ENCODE peak calls at places on chromosome 5, in eight cellular contexts. K, I, C, P, L, Y, T and E are unnamed samples.

GRCh38 chr5:20680718-20681302 is 692.8 kb upstream of the CDH18 start:
- DNase-seq in K (no peak), I (peak), C (no peak), P (no peak), L (no peak), Y (no peak), T (no peak), E (no peak)

GRCh38 chr5:40437452-40437861 is 242.3 kb upstream of the PTGER4 start:
- DNase-seq in K (peak), I (no peak), C (no peak), P (no peak), L (peak), Y (no peak), T (no peak), E (no peak)

GRCh38 chr5:143134900-143135299 is 268.6 kb downstream of the NR3C1 start:
- DNase-seq in K (no peak), I (no peak), C (no peak), P (no peak), L (no peak), Y (no peak), T (no peak), E (no peak)

GRCh38 chr5:96896285-96896711 is 20.0 kb downstream of the ERAP2 start:
- DNase-seq in K (no peak), I (no peak), C (no peak), P (no peak), L (no peak), Y (no peak), T (no peak), E (no peak)

GRCh38 chr5:1808466-1808865 is 7.3 kb downstream of the NDUFS6 start:
- DNase-seq in K (no peak), I (no peak), C (no peak), P (no peak), L (no peak), Y (no peak), T (no peak), E (no peak)

GRCh38 chr5:180289433-180289832 is 2.5 kb downstream of the MAPK9 start:
- DNase-seq in K (no peak), I (no peak), C (no peak), P (no peak), L (no peak), Y (no peak), T (peak), E (no peak)

GRCh38 chr5:1505506-1506241 is 18.1 kb downstream of the LPCAT1 start:
- DNase-seq in K (no peak), I (no peak), C (no peak), P (no peak), L (no peak), Y (peak), T (no peak), E (peak)

GRCh38 chr5:140310434-140310833 is 7.5 kb upstream of the PFDN1 start:
- DNase-seq in K (no peak), I (no peak), C (no peak), P (no peak), L (no peak), Y (no peak), T (no peak), E (no peak)

GRCh38 chr5:78211052-78211451 is 83.4 kb downstream of the AP3B1 start:
- DNase-seq in K (no peak), I (no peak), C (no peak), P (no peak), L (no peak), Y (no peak), T (no peak), E (no peak)

GRCh38 chr5:173429489-173430150 is 101.4 kb upstream of the STC2 start:
- DNase-seq in K (no peak), I (no peak), C (no peak), P (no peak), L (no peak), Y (no peak), T (no peak), E (no peak)

GRCh38 chr5:142439208-142439607 is 114.4 kb upstream of the SPRY4 start:
- DNase-seq in K (no peak), I (no peak), C (no peak), P (no peak), L (peak), Y (no peak), T (no peak), E (no peak)

GRCh38 chr5:55421074-55421529 is 113.3 kb downstream of the MTREX start:
- DNase-seq in K (no peak), I (no peak), C (no peak), P (no peak), L (peak), Y (no peak), T (no peak), E (no peak)

GRCh38 chr5:137466888-137467287 is 32.2 kb downstream of the SPOCK1 start:
- DNase-seq in K (no peak), I (no peak), C (no peak), P (no peak), L (peak), Y (no peak), T (no peak), E (no peak)

GRCh38 chr5:59039296-59040006 is 456.6 kb downstream of the RAB3C start:
- DNase-seq in K (no peak), I (peak), C (no peak), P (no peak), L (peak), Y (no peak), T (peak), E (peak)

GRCh38 chr5:159184858-159185381 is 24.4 kb downstream of the RNF145 start:
- DNase-seq in K (peak), I (peak), C (peak), P (no peak), L (peak), Y (no peak), T (no peak), E (no peak)

GRCh38 chr5:78776637-78777036 is 128.1 kb upstream of the LHFPL2 start:
- DNase-seq in K (no peak), I (no peak), C (no peak), P (no peak), L (no peak), Y (no peak), T (no peak), E (no peak)

GRCh38 chr5:179319741-179320281 is 25.4 kb downstream of the ADAMTS2 start:
- DNase-seq in K (no peak), I (no peak), C (no peak), P (no peak), L (peak), Y (no peak), T (no peak), E (peak)